ENCODE peak calls at places on chromosome 20, in four cellular contexts. One of them, this sample, is unnamed.
A peak's percentile ranks its signal among the peaks of the same experiment; 100 is the strongest.

GRCh38 chr20:36483205-36483918 is 58.0 kb upstream of the MYL9 start:
- DNase-seq in H1: no peak
- DNase-seq in hepatocyte: no peak
- DNase-seq in heart right ventricle: no peak
- DNase-seq in this sample: no peak

GRCh38 chr20:40883097-40883496 is 145.5 kb upstream of the TOP1 start:
- DNase-seq in H1: no peak
- DNase-seq in hepatocyte: no peak
- DNase-seq in heart right ventricle: peak; percentile 14
- DNase-seq in this sample: no peak

GRCh38 chr20:53708129-53708968 is 114.7 kb upstream of the ZNF217 start:
- DNase-seq in H1: no peak
- DNase-seq in hepatocyte: peak; percentile 28
- DNase-seq in heart right ventricle: no peak
- DNase-seq in this sample: no peak

GRCh38 chr20:12217382-12217781 is 299.7 kb downstream of the BTBD3 start:
- DNase-seq in H1: no peak
- DNase-seq in hepatocyte: no peak
- DNase-seq in heart right ventricle: no peak
- DNase-seq in this sample: no peak

GRCh38 chr20:50338479-50339195 is 148.0 kb downstream of the CEBPB start:
- DNase-seq in H1: no peak
- DNase-seq in hepatocyte: no peak
- DNase-seq in heart right ventricle: no peak
- DNase-seq in this sample: no peak

GRCh38 chr20:22805970-22806369 is 221.6 kb upstream of the FOXA2 start:
- DNase-seq in H1: no peak
- DNase-seq in hepatocyte: no peak
- DNase-seq in heart right ventricle: no peak
- DNase-seq in this sample: no peak

GRCh38 chr20:7171911-7172310 is 404.4 kb downstream of the BMP2 start:
- DNase-seq in H1: no peak
- DNase-seq in hepatocyte: no peak
- DNase-seq in heart right ventricle: no peak
- DNase-seq in this sample: no peak

GRCh38 chr20:15654208-15654649 is 919.0 kb downstream of the KIF16B start:
- DNase-seq in H1: peak; percentile 44
- DNase-seq in hepatocyte: peak; percentile 72
- DNase-seq in heart right ventricle: peak; percentile 14
- DNase-seq in this sample: no peak

GRCh38 chr20:16128538-16129106 is 444.6 kb downstream of the KIF16B start:
- DNase-seq in H1: no peak
- DNase-seq in hepatocyte: no peak
- DNase-seq in heart right ventricle: no peak
- DNase-seq in this sample: no peak

GRCh38 chr20:13173201-13173600 is 47.9 kb upstream of the ISM1 start:
- DNase-seq in H1: no peak
- DNase-seq in hepatocyte: no peak
- DNase-seq in heart right ventricle: no peak
- DNase-seq in this sample: no peak

GRCh38 chr20:53735536-53736050 is 142.0 kb upstream of the ZNF217 start:
- DNase-seq in H1: no peak
- DNase-seq in hepatocyte: peak; percentile 74
- DNase-seq in heart right ventricle: no peak
- DNase-seq in this sample: no peak

GRCh38 chr20:3670511-3670910 is 7.3 kb upstream of the GFRA4 start:
- DNase-seq in H1: no peak
- DNase-seq in hepatocyte: no peak
- DNase-seq in heart right ventricle: no peak
- DNase-seq in this sample: no peak

GRCh38 chr20:60049601-60050000 is 91.4 kb downstream of the CDH26 start:
- DNase-seq in H1: no peak
- DNase-seq in hepatocyte: no peak
- DNase-seq in heart right ventricle: no peak
- DNase-seq in this sample: no peak

GRCh38 chr20:52447232-52447566 is 255.6 kb upstream of the ZFP64 start:
- DNase-seq in H1: no peak
- DNase-seq in hepatocyte: no peak
- DNase-seq in heart right ventricle: no peak
- DNase-seq in this sample: no peak

GRCh38 chr20:36301359-36302119 is 4.6 kb upstream of the DLGAP4 start:
- DNase-seq in H1: no peak
- DNase-seq in hepatocyte: no peak
- DNase-seq in heart right ventricle: no peak
- DNase-seq in this sample: no peak

GRCh38 chr20:45489083-45489531 is 19.6 kb downstream of the WFDC2 start:
- DNase-seq in H1: no peak
- DNase-seq in hepatocyte: no peak
- DNase-seq in heart right ventricle: no peak
- DNase-seq in this sample: no peak

GRCh38 chr20:52191132-52191435 is 495 bp downstream of the ZFP64 start:
- DNase-seq in H1: no peak
- DNase-seq in hepatocyte: no peak
- DNase-seq in heart right ventricle: no peak
- DNase-seq in this sample: no peak

GRCh38 chr20:25643735-25644134 is 19.9 kb upstream of the NANP start:
- DNase-seq in H1: no peak
- DNase-seq in hepatocyte: no peak
- DNase-seq in heart right ventricle: no peak
- DNase-seq in this sample: no peak

GRCh38 chr20:51545515-51545914 is 3.0 kb upstream of the NFATC2 start:
- DNase-seq in H1: no peak
- DNase-seq in hepatocyte: no peak
- DNase-seq in heart right ventricle: no peak
- DNase-seq in this sample: no peak

GRCh38 chr20:6636209-6637159 is 131.0 kb upstream of the BMP2 start:
- DNase-seq in H1: no peak
- DNase-seq in hepatocyte: peak; percentile 81
- DNase-seq in heart right ventricle: peak; percentile 45
- DNase-seq in this sample: no peak

GRCh38 chr20:13684566-13685222 is 46.0 kb upstream of the TASP1 start:
- DNase-seq in H1: no peak
- DNase-seq in hepatocyte: no peak
- DNase-seq in heart right ventricle: no peak
- DNase-seq in this sample: no peak

GRCh38 chr20:47865912-47866311 is 80.6 kb upstream of the SULF2 start:
- DNase-seq in H1: no peak
- DNase-seq in hepatocyte: no peak
- DNase-seq in heart right ventricle: no peak
- DNase-seq in this sample: no peak

GRCh38 chr20:22490287-22491187 is 93.8 kb downstream of the FOXA2 start:
- DNase-seq in H1: no peak
- DNase-seq in hepatocyte: peak; percentile 92
- DNase-seq in heart right ventricle: no peak
- DNase-seq in this sample: no peak

GRCh38 chr20:445514-446336 is 16.6 kb downstream of the TBC1D20 start:
- DNase-seq in H1: no peak
- DNase-seq in hepatocyte: no peak
- DNase-seq in heart right ventricle: no peak
- DNase-seq in this sample: no peak

GRCh38 chr20:36604952-36605308 is 649 bp upstream of the RAB5IF start:
- DNase-seq in H1: no peak
- DNase-seq in hepatocyte: no peak
- DNase-seq in heart right ventricle: peak; percentile 36
- DNase-seq in this sample: no peak

GRCh38 chr20:18701969-18702368 is 111.6 kb upstream of the SCP2D1 start:
- DNase-seq in H1: no peak
- DNase-seq in hepatocyte: no peak
- DNase-seq in heart right ventricle: no peak
- DNase-seq in this sample: no peak

GRCh38 chr20:37285664-37286374 is 3.6 kb upstream of the MANBAL start:
- DNase-seq in H1: no peak
- DNase-seq in hepatocyte: no peak
- DNase-seq in heart right ventricle: no peak
- DNase-seq in this sample: no peak

GRCh38 chr20:37394543-37395410 is 48.8 kb downstream of the SRC start:
- DNase-seq in H1: no peak
- DNase-seq in hepatocyte: no peak
- DNase-seq in heart right ventricle: no peak
- DNase-seq in this sample: no peak

GRCh38 chr20:38727602-38728236 is 3.4 kb downstream of the SLC32A1 start:
- DNase-seq in H1: no peak
- DNase-seq in hepatocyte: no peak
- DNase-seq in heart right ventricle: no peak
- DNase-seq in this sample: no peak

GRCh38 chr20:61968036-61968810 is 97.5 kb downstream of the TAF4 start:
- DNase-seq in H1: no peak
- DNase-seq in hepatocyte: no peak
- DNase-seq in heart right ventricle: no peak
- DNase-seq in this sample: no peak

GRCh38 chr20:51425347-51426106 is 117.0 kb downstream of the NFATC2 start:
- DNase-seq in H1: no peak
- DNase-seq in hepatocyte: no peak
- DNase-seq in heart right ventricle: no peak
- DNase-seq in this sample: no peak

GRCh38 chr20:4817230-4817671 is 95.5 kb downstream of the PRND start:
- DNase-seq in H1: no peak
- DNase-seq in hepatocyte: no peak
- DNase-seq in heart right ventricle: no peak
- DNase-seq in this sample: no peak
- TF ChIP-seq CTCF in H1: no peak
- TF ChIP-seq CTCF in hepatocyte: no peak
- TF ChIP-seq CTCF in heart right ventricle: no peak
- TF ChIP-seq CTCF in this sample: no peak

GRCh38 chr20:63782051-63782471 is 42.5 kb downstream of the SLC2A4RG start:
- DNase-seq in H1: no peak
- DNase-seq in hepatocyte: no peak
- DNase-seq in heart right ventricle: no peak
- DNase-seq in this sample: no peak
- TF ChIP-seq CTCF in H1: peak; percentile 14
- TF ChIP-seq CTCF in hepatocyte: no peak
- TF ChIP-seq CTCF in heart right ventricle: no peak
- TF ChIP-seq CTCF in this sample: no peak

GRCh38 chr20:41951615-41952014 is 333.4 kb upstream of the CHD6 start:
- DNase-seq in H1: no peak
- DNase-seq in hepatocyte: no peak
- DNase-seq in heart right ventricle: no peak
- DNase-seq in this sample: no peak

GRCh38 chr20:41958391-41958790 is 340.2 kb upstream of the CHD6 start:
- DNase-seq in H1: no peak
- DNase-seq in hepatocyte: no peak
- DNase-seq in heart right ventricle: no peak
- DNase-seq in this sample: no peak

GRCh38 chr20:41960166-41960565 is 342.0 kb upstream of the CHD6 start:
- DNase-seq in H1: no peak
- DNase-seq in hepatocyte: no peak
- DNase-seq in heart right ventricle: no peak
- DNase-seq in this sample: no peak

DNA sequence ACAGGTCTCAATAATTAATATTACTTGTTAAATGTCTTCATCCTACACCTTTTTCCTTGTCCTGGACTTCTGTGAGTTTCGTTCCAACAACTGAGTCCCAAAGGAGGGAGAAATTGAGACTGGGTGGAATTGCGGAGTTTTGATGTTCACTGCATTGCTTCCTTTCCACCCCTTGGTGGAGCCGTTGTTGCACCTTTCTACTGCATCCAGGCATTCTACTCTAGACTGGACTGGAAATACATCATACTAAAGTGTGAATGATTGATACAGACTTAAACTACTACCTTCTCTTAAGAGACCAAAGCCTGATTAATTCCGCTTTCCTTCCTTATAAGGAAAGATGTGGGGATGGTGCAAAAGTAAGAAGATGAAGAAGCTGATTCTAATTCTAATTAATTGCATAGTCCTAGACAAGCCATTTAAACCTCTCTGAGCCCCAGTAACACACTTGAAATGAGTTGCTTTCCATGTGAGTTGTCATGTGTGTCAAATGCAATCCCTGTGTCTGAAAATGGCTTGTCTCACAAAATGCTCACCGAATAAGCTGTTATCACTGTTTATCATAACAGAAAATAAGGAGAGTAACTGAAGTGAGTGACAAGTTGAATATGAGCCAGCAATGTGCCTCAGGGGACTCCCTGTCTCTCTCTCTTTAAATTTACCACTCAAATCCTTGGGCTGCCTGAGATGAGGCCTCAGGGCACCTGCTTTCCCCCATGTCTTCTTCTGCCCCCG is 338.3 kb upstream of the CHD6 start:
- DNase-seq in H1: peak; percentile 3
- DNase-seq in hepatocyte: peak; percentile 44
- DNase-seq in heart right ventricle: peak; percentile 4
- DNase-seq in this sample: no peak
- TF ChIP-seq CTCF in H1: peak; percentile 79
- TF ChIP-seq CTCF in hepatocyte: peak; percentile 62
- TF ChIP-seq CTCF in heart right ventricle: peak; percentile 49
- TF ChIP-seq CTCF in this sample: no peak

DNA sequence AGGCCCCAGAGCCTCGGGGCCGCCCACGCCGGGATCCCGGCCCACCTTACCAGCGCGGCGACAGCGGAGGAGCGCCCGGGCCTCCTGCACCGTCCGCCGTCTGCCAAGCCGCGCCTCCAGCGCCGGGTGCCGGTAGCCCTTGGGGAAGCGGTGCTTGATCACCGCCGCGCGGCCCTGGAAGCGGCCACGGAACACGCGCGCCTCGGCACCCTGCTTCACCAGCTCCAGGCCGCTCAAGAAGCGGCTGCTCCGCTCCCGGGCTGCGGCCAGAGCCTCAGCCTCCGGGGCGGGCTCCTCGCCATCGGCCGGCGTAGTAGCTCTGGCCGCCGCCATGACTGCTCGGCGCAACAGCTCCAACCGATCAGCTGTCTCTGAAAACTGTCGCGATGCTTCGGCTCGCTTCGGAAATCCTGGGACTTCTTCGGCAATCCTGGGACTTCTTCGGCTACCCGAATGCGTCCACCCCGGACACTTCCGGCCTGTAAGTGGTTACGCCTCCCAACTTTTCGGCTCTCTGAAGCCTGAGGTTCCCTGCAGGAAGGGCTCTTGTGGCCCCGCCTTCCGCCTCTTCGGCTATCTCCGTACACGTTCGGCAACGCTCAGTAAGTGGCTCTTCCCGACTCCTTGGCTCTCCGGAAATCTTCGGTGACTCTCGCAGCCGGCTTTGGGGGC is at the start of gene TP53RK:
- DNase-seq in H1: peak; percentile 100
- DNase-seq in hepatocyte: peak; percentile 99
- DNase-seq in heart right ventricle: peak; percentile 99
- DNase-seq in this sample: peak; percentile 97
- TF ChIP-seq CTCF in H1: no peak
- TF ChIP-seq CTCF in hepatocyte: no peak
- TF ChIP-seq CTCF in heart right ventricle: peak; percentile 38
- TF ChIP-seq CTCF in this sample: peak; percentile 49

GRCh38 chr20:34750484-34750883 is 46.3 kb downstream of the TP53INP2 start:
- DNase-seq in H1: no peak
- DNase-seq in hepatocyte: no peak
- DNase-seq in heart right ventricle: no peak
- DNase-seq in this sample: no peak

GRCh38 chr20:34754611-34755010 is 50.5 kb downstream of the TP53INP2 start:
- DNase-seq in H1: no peak
- DNase-seq in hepatocyte: no peak
- DNase-seq in heart right ventricle: no peak
- DNase-seq in this sample: no peak

GRCh38 chr20:34751453-34751852 is 47.3 kb downstream of the TP53INP2 start:
- DNase-seq in H1: no peak
- DNase-seq in hepatocyte: no peak
- DNase-seq in heart right ventricle: no peak
- DNase-seq in this sample: no peak

GRCh38 chr20:34755367-34755766 is 51.2 kb downstream of the TP53INP2 start:
- DNase-seq in H1: no peak
- DNase-seq in hepatocyte: no peak
- DNase-seq in heart right ventricle: no peak
- DNase-seq in this sample: no peak

GRCh38 chr20:34753706-34754461 is 49.7 kb downstream of the TP53INP2 start:
- DNase-seq in H1: no peak
- DNase-seq in hepatocyte: no peak
- DNase-seq in heart right ventricle: no peak
- DNase-seq in this sample: no peak
- TF ChIP-seq CTCF in H1: no peak
- TF ChIP-seq CTCF in hepatocyte: peak; percentile 8
- TF ChIP-seq CTCF in heart right ventricle: no peak
- TF ChIP-seq CTCF in this sample: no peak

This sample was measured in mesothelial cell of epicardium.